ENCODE peak calls at places on chromosomes 4 and X, in nine cellular contexts. D, G, S, Q, C, X, R, T and B are unnamed samples.

GRCh38 chr4:90445380-90445779 is 318.2 kb downstream of the CCSER1 start:
- DNase-seq in D (no peak), G (no peak), S (no peak), Q (no peak), C (no peak), X (no peak), R (no peak), T (peak), B (no peak)

GRCh38 chr4:147794787-147795413 is 63.0 kb downstream of the ARHGAP10 start:
- DNase-seq in D (no peak), G (no peak), S (no peak), Q (no peak), C (no peak), X (no peak), R (no peak), T (no peak), B (peak)

GRCh38 chr4:1177274-1178141 is 5.1 kb upstream of the SPON2 start:
- DNase-seq in D (no peak), G (no peak), S (peak), Q (no peak), C (no peak), X (no peak), R (peak), T (peak), B (no peak)

GRCh38 chr4:42655921-42656735 is 777 bp downstream of the ATP8A1 start:
- DNase-seq in D (peak), G (no peak), S (peak), Q (peak), C (peak), X (peak), R (peak), T (no peak), B (peak)

GRCh38 chr4:24413311-24413784 is 171.0 kb downstream of the DHX15 start:
- DNase-seq in D (no peak), G (no peak), S (no peak), Q (no peak), C (no peak), X (no peak), R (no peak), T (no peak), B (no peak)

GRCh38 chr4:150769235-150769634 is 187.3 kb downstream of the MAB21L2 start:
- DNase-seq in D (no peak), G (peak), S (peak), Q (no peak), C (peak), X (no peak), R (no peak), T (peak), B (peak)

GRCh38 chrX:38561951-38562719 is 793 bp downstream of the TSPAN7 start:
- DNase-seq in D (peak), G (no peak), S (no peak), Q (peak), C (no peak), X (no peak), R (peak), T (no peak), B (no peak)

GRCh38 chr4:159390648-159391047 is 287.8 kb downstream of the RAPGEF2 start:
- DNase-seq in D (no peak), G (peak), S (no peak), Q (no peak), C (peak), X (no peak), R (no peak), T (peak), B (no peak)

GRCh38 chrX:25034889-25035288 is 19.1 kb upstream of the ARX start:
- DNase-seq in D (no peak), G (peak), S (no peak), Q (no peak), C (no peak), X (no peak), R (no peak), T (no peak), B (no peak)

GRCh38 chrX:11533211-11533651 is 132.5 kb downstream of the ARHGAP6 start:
- DNase-seq in D (no peak), G (no peak), S (no peak), Q (no peak), C (no peak), X (no peak), R (no peak), T (peak), B (peak)

GRCh38 chrX:2583194-2584162 is 82.7 kb upstream of the DHRSX start:
- DNase-seq in D (no peak), G (no peak), S (no peak), Q (no peak), C (no peak), X (no peak), R (no peak), T (no peak), B (no peak)

GRCh38 chr4:56757821-56758400 is 63.6 kb downstream of the SPINK2 start:
- DNase-seq in D (peak), G (peak), S (peak), Q (no peak), C (peak), X (peak), R (peak), T (peak), B (peak)

GRCh38 chr4:152165146-152165545 is 370.7 kb downstream of the FBXW7 start:
- DNase-seq in D (no peak), G (no peak), S (no peak), Q (no peak), C (no peak), X (no peak), R (no peak), T (peak), B (no peak)

GRCh38 chrX:17535229-17535628 is 160.2 kb downstream of the NHS start:
- DNase-seq in D (peak), G (no peak), S (no peak), Q (no peak), C (peak), X (peak), R (peak), T (peak), B (peak)

GRCh38 chr4:4851081-4851480 is 8.4 kb upstream of the MSX1 start:
- DNase-seq in D (no peak), G (no peak), S (no peak), Q (no peak), C (no peak), X (no peak), R (no peak), T (no peak), B (no peak)

GRCh38 chr4:182768821-182769220 is 148.4 kb downstream of the DCTD start:
- DNase-seq in D (no peak), G (peak), S (no peak), Q (no peak), C (no peak), X (no peak), R (no peak), T (peak), B (no peak)

GRCh38 chr4:185020863-185021761 is 2.8 kb downstream of the HELT start:
- DNase-seq in D (no peak), G (no peak), S (no peak), Q (no peak), C (no peak), X (no peak), R (no peak), T (no peak), B (no peak)

GRCh38 chr4:147780137-147780777 is 48.4 kb downstream of the ARHGAP10 start:
- DNase-seq in D (no peak), G (no peak), S (no peak), Q (peak), C (no peak), X (no peak), R (no peak), T (no peak), B (peak)

GRCh38 chr4:135050086-135050717 is 848.6 kb upstream of the PABPC4L start:
- DNase-seq in D (peak), G (peak), S (no peak), Q (no peak), C (no peak), X (no peak), R (no peak), T (no peak), B (no peak)

GRCh38 chr4:72886602-72887001 is 182.9 kb downstream of the COX18 start:
- DNase-seq in D (no peak), G (no peak), S (no peak), Q (no peak), C (no peak), X (no peak), R (no peak), T (peak), B (no peak)

GRCh38 chr4:9765091-9765490 is 16.3 kb upstream of the DRD5 start:
- DNase-seq in D (no peak), G (peak), S (no peak), Q (no peak), C (peak), X (no peak), R (peak), T (peak), B (peak)

GRCh38 chrX:114970806-114971205 is 46.6 kb downstream of the IL13RA2 start:
- DNase-seq in D (no peak), G (no peak), S (no peak), Q (no peak), C (no peak), X (no peak), R (no peak), T (no peak), B (no peak)

GRCh38 chr4:73019462-73020047 is 50.0 kb downstream of the COX18 start:
- DNase-seq in D (peak), G (peak), S (no peak), Q (no peak), C (peak), X (no peak), R (peak), T (peak), B (peak)

GRCh38 chrX:118552501-118552900 is 56.9 kb downstream of the DOCK11 start:
- DNase-seq in D (no peak), G (peak), S (no peak), Q (no peak), C (no peak), X (no peak), R (no peak), T (peak), B (no peak)